ENCODE peak calls at places on chromosomes 3 and 15, in nine cellular contexts. U, C, R, X, F, S, G, E and Z are unnamed samples. For H3K27me3, the result is how much of the 10 kb centered on the place peaks cover.

GRCh38 chr3:36362973-36363372 is 17.3 kb upstream of the STAC start:
- DNase-seq in E (no peak), U (no peak), F (peak), R (no peak), S (no peak), X (no peak), G (no peak), C (peak), Z (no peak)

GRCh38 chr3:161851941-161852566 is 355.4 kb downstream of the OTOL1 start:
- DNase-seq in C (peak), R (peak), F (no peak), X (no peak), U (peak), G (peak), S (peak), E (peak), Z (no peak)

GRCh38 chr3:184786271-184787010 is 25.5 kb upstream of the VPS8 start:
- DNase-seq in R (no peak), S (no peak), G (peak), U (no peak), X (peak), E (no peak), F (peak), C (peak), Z (peak)

GRCh38 chr3:41575754-41576153 is 376.4 kb downstream of the CTNNB1 start:
- DNase-seq in U (no peak), F (no peak), R (no peak), C (no peak), G (peak), X (peak), S (peak), E (no peak), Z (no peak)

GRCh38 chr3:14522768-14523167 is 17.4 kb downstream of the GRIP2 start:
- DNase-seq in F (no peak), E (no peak), C (no peak), X (no peak), R (no peak), S (no peak), G (peak), U (peak), Z (no peak)

GRCh38 chr15:35624881-35625280 is 78.9 kb upstream of the DPH6 start:
- DNase-seq in X (no peak), E (no peak), C (peak), R (no peak), G (peak), F (no peak), U (no peak), S (peak), Z (no peak)

GRCh38 chr15:100373942-100374341 is 32.2 kb upstream of the ADAMTS17 start:
- DNase-seq in F (no peak), X (no peak), U (peak), R (no peak), E (no peak), C (peak), G (peak), S (no peak), Z (no peak)

GRCh38 chr3:114624047-114624445 is 330.2 kb downstream of the TIGIT start:
- DNase-seq in G (peak), R (peak), U (no peak), F (peak), E (no peak), C (peak), X (peak), S (no peak), Z (no peak)

GRCh38 chr3:127929818-127930217 is 14.8 kb downstream of the KBTBD12 start:
- DNase-seq in R (no peak), G (no peak), F (no peak), U (no peak), S (no peak), X (no peak), E (no peak), C (no peak), Z (no peak)

GRCh38 chr15:83919319-83919830 is 265.5 kb downstream of the ADAMTSL3 start:
- DNase-seq in C (no peak), G (no peak), F (no peak), X (no peak), E (no peak), S (no peak), R (no peak), U (no peak), Z (no peak)

GRCh38 chr3:1026395-1026794 is 66.4 kb upstream of the CNTN6 start:
- DNase-seq in U (no peak), C (no peak), G (no peak), E (no peak), R (no peak), X (no peak), F (no peak), S (no peak), Z (no peak)

GRCh38 chr15:41967506-41968206 is 4.7 kb downstream of the EHD4 start:
- DNase-seq in F (peak), U (peak), R (peak), C (no peak), S (no peak), X (no peak), E (no peak), G (peak), Z (peak)

GRCh38 chr3:179194931-179195330 is 46.8 kb downstream of the PIK3CA start:
- DNase-seq in S (no peak), E (no peak), G (no peak), U (no peak), X (no peak), F (no peak), C (no peak), R (peak), Z (no peak)

GRCh38 chr15:94924971-94925593 is 693.7 kb downstream of the MCTP2 start:
- DNase-seq in F (no peak), S (no peak), E (no peak), R (no peak), C (no peak), G (peak), U (no peak), X (no peak), Z (no peak)

GRCh38 chr3:157335677-157336076 is 101.0 kb upstream of the PTX3 start:
- DNase-seq in G (no peak), X (no peak), S (no peak), U (no peak), R (no peak), F (peak), E (no peak), C (no peak), Z (no peak)

GRCh38 chr15:77464129-77464865 is 43.6 kb downstream of the HMG20A start:
- DNase-seq in G (no peak), X (no peak), C (no peak), R (no peak), S (no peak), F (no peak), U (no peak), E (no peak), Z (no peak)

GRCh38 chr3:5194801-5195509 is 7.4 kb downstream of the EDEM1 start:
- DNase-seq in U (no peak), E (no peak), G (no peak), X (no peak), S (no peak), R (no peak), C (peak), F (no peak), Z (no peak)

GRCh38 chr3:141386611-141387110 is 18.4 kb downstream of the ZBTB38 start:
- DNase-seq in S (no peak), U (peak), E (no peak), G (no peak), R (no peak), F (no peak), X (no peak), C (no peak), Z (no peak)

GRCh38 chr3:8768364-8769087 is 887 bp downstream of the OXTR start:
- DNase-seq in R (no peak), E (no peak), U (no peak), F (no peak), X (no peak), G (no peak), S (no peak), C (no peak), Z (no peak)
- H3K4me3 ChIP-seq in R (peak), E (peak), U (no peak), F (peak), X (peak), G (no peak), S (no peak), C (no peak), Z (peak)

GRCh38 chr15:79094611-79095021 is 4.0 kb upstream of the RASGRF1 start:
- DNase-seq in G (no peak), X (no peak), C (no peak), E (no peak), F (peak), U (no peak), R (no peak), S (no peak), Z (no peak)

GRCh38 chr15:79091204-79091867 is 756 bp upstream of the RASGRF1 start:
- DNase-seq in U (peak), G (no peak), E (no peak), S (no peak), C (no peak), R (peak), F (peak), X (no peak), Z (no peak)

GRCh38 chr15:79090487-79091203 is at the start of gene RASGRF1:
- DNase-seq in G (no peak), X (no peak), C (no peak), E (no peak), F (peak), R (peak), S (no peak), U (peak), Z (no peak)

GRCh38 chr15:79092382-79092781 is 1.8 kb upstream of the RASGRF1 start:
- DNase-seq in U (no peak), C (no peak), F (peak), X (no peak), R (no peak), G (no peak), S (no peak), E (no peak), Z (no peak)

GRCh38 chr15:79093352-79093935 is 2.9 kb upstream of the RASGRF1 start:
- DNase-seq in C (no peak), E (no peak), F (peak), S (no peak), X (no peak), G (no peak), R (no peak), U (no peak), Z (no peak)
- H3K27me3 ChIP-seq in C (under half), E (under half), F (under half), S (under half), X (half or more), G (under half), R (half or more), U (half or more), Z (half or more)

DNA sequence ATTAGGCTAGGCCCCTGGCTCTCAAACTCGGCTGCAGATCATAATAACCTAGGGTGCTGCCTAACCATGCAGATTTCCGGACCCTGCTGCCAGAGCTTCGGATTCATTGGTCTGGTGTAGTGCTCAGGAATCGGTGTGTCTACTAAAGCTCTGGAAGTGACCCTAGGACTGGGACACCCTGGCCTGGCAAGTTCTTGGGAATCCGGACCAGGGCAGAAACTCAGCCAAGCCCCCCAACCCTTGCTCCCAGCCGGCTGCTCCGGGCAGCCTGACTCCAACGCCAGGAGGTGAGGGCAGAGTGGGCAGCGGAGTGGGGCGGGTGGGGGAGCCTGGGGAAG is 23.0 kb downstream of the IGDCC3 start:
- DNase-seq in C (no peak), E (no peak), G (no peak), X (no peak), U (no peak), F (no peak), R (no peak), S (no peak), Z (no peak)
- H3K4me3 ChIP-seq in C (no peak), E (no peak), G (no peak), X (peak), U (peak), F (no peak), R (peak), S (no peak), Z (no peak)

DNA sequence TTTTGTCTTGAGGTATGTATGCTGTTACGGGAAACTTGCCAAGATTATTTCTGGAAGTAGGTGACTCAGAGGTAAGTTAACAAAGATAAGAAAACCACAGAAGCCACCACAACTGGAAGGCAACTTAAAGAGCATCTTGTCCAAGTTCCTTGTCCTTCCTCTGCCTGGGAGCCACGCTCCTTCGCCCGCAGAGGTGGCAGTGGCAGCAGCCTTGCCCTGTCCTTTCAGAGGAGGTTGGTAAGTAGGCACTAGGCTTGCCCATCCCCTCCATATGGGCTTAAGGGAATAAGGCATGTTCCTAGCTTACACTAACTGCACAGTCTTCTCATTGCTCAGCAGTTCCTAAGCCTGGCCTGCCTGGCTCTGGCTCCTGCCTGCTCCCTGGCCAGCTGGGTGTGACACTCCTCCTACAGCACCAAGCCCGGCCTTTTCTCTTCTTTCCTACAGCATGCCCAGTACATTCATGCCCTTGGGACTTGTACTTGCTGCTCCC is 48.0 kb upstream of the RAB6B start:
- DNase-seq in R (no peak), F (peak), S (no peak), U (no peak), E (no peak), C (no peak), X (no peak), G (no peak), Z (no peak)
- H3K27me3 ChIP-seq in R (under half), F (under half), S (under half), U (under half), E (under half), C (under half), X (under half), G (under half), Z (under half)

DNA sequence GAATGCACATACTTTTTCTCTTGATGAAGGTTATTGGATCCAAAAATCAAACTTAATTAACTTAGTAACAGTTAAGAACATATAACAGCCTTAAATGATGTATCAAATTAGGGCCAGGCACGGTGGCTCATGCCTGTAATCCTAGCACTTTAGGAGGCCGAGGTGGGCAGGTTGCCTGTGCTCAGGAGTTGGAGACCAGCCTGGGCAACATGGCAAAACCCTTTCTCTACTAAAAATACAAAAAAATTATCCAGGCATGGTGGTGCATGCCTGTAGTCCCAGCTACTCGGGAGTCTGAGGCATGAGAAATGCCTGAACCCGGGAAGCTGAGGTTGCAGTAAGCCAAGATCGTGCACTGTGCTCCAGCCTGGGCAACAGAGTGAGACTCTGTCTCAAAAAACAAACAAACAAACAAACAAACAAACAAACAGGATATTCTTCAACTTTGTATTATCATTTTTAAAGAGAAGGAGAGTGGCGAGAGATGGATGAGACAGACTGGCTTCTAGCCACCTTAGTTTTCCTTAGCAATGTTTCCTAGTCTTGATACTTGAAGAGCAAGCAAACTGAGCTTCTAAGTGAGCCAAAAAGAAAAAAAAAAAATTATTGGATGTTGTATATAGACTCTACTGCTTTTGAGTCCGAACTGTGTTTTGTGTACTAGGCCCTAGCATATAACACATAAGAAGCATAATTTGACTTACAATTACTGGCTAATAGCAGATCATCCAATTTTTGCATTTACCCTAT is 13.8 kb downstream of the SPRED1 start:
- DNase-seq in S (no peak), U (no peak), G (peak), F (no peak), X (no peak), R (no peak), C (peak), E (no peak), Z (no peak)
- H3K4me3 ChIP-seq in S (no peak), U (no peak), G (no peak), F (no peak), X (peak), R (no peak), C (no peak), E (no peak), Z (no peak)

GRCh38 chr15:56763496-56763895 is 30.2 kb upstream of the ZNF280D start:
- DNase-seq in C (no peak), G (no peak), U (no peak), F (no peak), R (no peak), E (no peak), X (no peak), S (no peak), Z (no peak)
- H3K27me3 ChIP-seq in C (under half), G (under half), U (under half), F (under half), R (under half), E (under half), X (under half), S (under half), Z (under half)

GRCh38 chr15:67132276-67132675 is 66.9 kb downstream of the SMAD3 start:
- DNase-seq in X (no peak), R (no peak), E (no peak), C (no peak), U (no peak), G (no peak), S (no peak), F (no peak), Z (no peak)

GRCh38 chr15:67135494-67135893 is 70.1 kb downstream of the SMAD3 start:
- DNase-seq in X (no peak), F (no peak), U (no peak), C (no peak), G (no peak), R (no peak), E (no peak), S (no peak), Z (no peak)

GRCh38 chr15:67134577-67135492 is 69.4 kb downstream of the SMAD3 start:
- DNase-seq in S (no peak), F (no peak), X (no peak), U (no peak), G (no peak), C (no peak), R (no peak), E (no peak), Z (no peak)

GRCh38 chr15:67133026-67133425 is 67.6 kb downstream of the SMAD3 start:
- DNase-seq in R (peak), G (no peak), S (no peak), F (no peak), E (no peak), C (no peak), U (no peak), X (no peak), Z (no peak)

GRCh38 chr15:67133738-67134576 is 68.6 kb downstream of the SMAD3 start:
- DNase-seq in U (no peak), F (no peak), R (peak), C (no peak), X (no peak), S (no peak), E (no peak), G (no peak), Z (no peak)
- H3K4me3 ChIP-seq in U (no peak), F (no peak), R (no peak), C (no peak), X (peak), S (no peak), E (no peak), G (no peak), Z (no peak)

GRCh38 chr3:138935864-138936762 is 10.8 kb downstream of the FOXL2 start:
- DNase-seq in G (peak), S (peak), R (peak), X (peak), E (no peak), U (peak), C (peak), F (no peak), Z (peak)
- H3K27me3 ChIP-seq in G (under half), S (under half), R (half or more), X (half or more), E (under half), U (under half), C (under half), F (under half), Z (half or more)

DNA sequence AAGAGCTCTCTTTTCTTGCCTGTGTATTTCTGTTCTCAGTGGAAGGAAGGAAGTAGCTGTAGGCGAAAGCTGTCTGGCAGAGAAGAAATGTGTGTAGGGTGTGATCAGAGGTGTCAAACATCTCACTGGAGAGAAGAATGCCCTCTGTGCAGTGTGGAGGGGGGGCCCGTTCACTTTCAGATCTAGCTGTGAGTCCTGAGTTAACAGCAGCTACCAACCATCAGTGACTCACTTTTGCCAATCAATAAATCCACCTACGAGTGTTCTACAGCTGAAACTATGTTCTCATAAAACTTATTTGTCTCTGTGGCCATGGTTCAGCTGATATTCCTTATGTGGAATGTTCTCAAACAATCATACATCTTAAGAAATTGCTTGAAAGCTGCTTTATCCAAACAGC is 103.7 kb downstream of the FRMD4B start:
- DNase-seq in G (peak), R (no peak), S (no peak), U (no peak), E (no peak), F (no peak), C (no peak), X (no peak), Z (no peak)
- H3K4me3 ChIP-seq in G (no peak), R (no peak), S (no peak), U (no peak), E (no peak), F (no peak), C (no peak), X (no peak), Z (no peak)

DNA sequence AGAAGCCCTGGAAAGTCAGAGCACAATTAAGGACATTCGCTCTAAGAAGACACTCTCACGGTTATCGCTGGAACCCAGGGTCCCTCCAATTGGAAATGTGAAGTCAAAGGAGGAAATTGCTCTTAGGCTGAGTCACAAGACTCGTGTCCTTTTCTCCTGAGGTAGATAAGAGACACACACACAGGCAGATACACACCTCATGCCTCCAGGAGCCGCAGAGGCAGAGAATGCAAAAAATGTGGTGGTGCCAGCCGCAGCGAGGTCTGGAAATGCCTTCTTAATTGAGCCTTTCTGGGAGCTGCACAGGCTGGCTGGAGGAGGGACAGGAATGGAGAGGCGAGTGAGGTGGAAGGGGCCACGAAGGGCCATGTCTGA is 189.3 kb downstream of the OPA1 start:
- DNase-seq in F (peak), E (no peak), S (no peak), U (no peak), C (no peak), X (no peak), R (peak), G (no peak), Z (peak)
- H3K27me3 ChIP-seq in F (under half), E (under half), S (under half), U (under half), C (under half), X (half or more), R (under half), G (under half), Z (under half)